ENCODE peak calls at places on chromosome 21, in ten cellular contexts. One of them, this sample, is unnamed.
A peak's percentile ranks its signal among the peaks of the same experiment; 100 is the strongest.

GRCh38 chr21:41683815-41684214 is 83.0 kb downstream of the RIPK4 start:
- DNase-seq in prostate gland: no peak
- DNase-seq in adrenal gland: no peak
- DNase-seq in heart left ventricle: no peak
- DNase-seq in Peyer's patch: no peak
- DNase-seq in ovary: no peak
- DNase-seq in IMR-90: no peak
- DNase-seq in body of pancreas: peak; percentile 46
- DNase-seq in spleen: peak; percentile 56
- DNase-seq in breast epithelium: no peak
- DNase-seq in this sample: no peak

GRCh38 chr21:17925900-17926299 is 106.7 kb upstream of the C21orf91 start:
- DNase-seq in prostate gland: no peak
- DNase-seq in adrenal gland: peak; percentile 21
- DNase-seq in heart left ventricle: no peak
- DNase-seq in Peyer's patch: no peak
- DNase-seq in ovary: no peak
- DNase-seq in IMR-90: peak; percentile 24
- DNase-seq in body of pancreas: no peak
- DNase-seq in spleen: no peak
- DNase-seq in breast epithelium: no peak
- DNase-seq in this sample: no peak

GRCh38 chr21:8989883-8990325 is 1531.5 kb upstream of the TPTE start:
- DNase-seq in prostate gland: no peak
- DNase-seq in adrenal gland: no peak
- DNase-seq in heart left ventricle: no peak
- DNase-seq in Peyer's patch: no peak
- DNase-seq in ovary: no peak
- DNase-seq in IMR-90: no peak
- DNase-seq in body of pancreas: no peak
- DNase-seq in spleen: no peak
- DNase-seq in breast epithelium: no peak
- DNase-seq in this sample: no peak

GRCh38 chr21:17454315-17455027 is 58.4 kb upstream of the CXADR start:
- DNase-seq in prostate gland: no peak
- DNase-seq in adrenal gland: peak; percentile 40
- DNase-seq in heart left ventricle: peak; percentile 56
- DNase-seq in Peyer's patch: no peak
- DNase-seq in ovary: peak; percentile 52
- DNase-seq in IMR-90: peak; percentile 92
- DNase-seq in body of pancreas: peak; percentile 70
- DNase-seq in spleen: no peak
- DNase-seq in breast epithelium: no peak
- DNase-seq in this sample: no peak

GRCh38 chr21:34093083-34093482 is 19.7 kb downstream of the MRPS6 start:
- DNase-seq in prostate gland: no peak
- DNase-seq in adrenal gland: no peak
- DNase-seq in heart left ventricle: no peak
- DNase-seq in Peyer's patch: no peak
- DNase-seq in ovary: no peak
- DNase-seq in IMR-90: no peak
- DNase-seq in body of pancreas: no peak
- DNase-seq in spleen: no peak
- DNase-seq in breast epithelium: no peak
- DNase-seq in this sample: no peak

GRCh38 chr21:36120304-36120902 is 14.5 kb upstream of the CBR3 start:
- DNase-seq in prostate gland: no peak
- DNase-seq in adrenal gland: no peak
- DNase-seq in heart left ventricle: peak; percentile 53
- DNase-seq in Peyer's patch: no peak
- DNase-seq in ovary: no peak
- DNase-seq in IMR-90: peak; percentile 8
- DNase-seq in body of pancreas: no peak
- DNase-seq in spleen: no peak
- DNase-seq in breast epithelium: no peak
- DNase-seq in this sample: no peak

GRCh38 chr21:16573581-16573980 is 843.8 kb downstream of the USP25 start:
- DNase-seq in prostate gland: no peak
- DNase-seq in adrenal gland: no peak
- DNase-seq in heart left ventricle: no peak
- DNase-seq in Peyer's patch: no peak
- DNase-seq in ovary: no peak
- DNase-seq in IMR-90: peak; percentile 76
- DNase-seq in body of pancreas: no peak
- DNase-seq in spleen: no peak
- DNase-seq in breast epithelium: no peak
- DNase-seq in this sample: no peak

GRCh38 chr21:14762309-14762708 is 216.2 kb upstream of the SAMSN1 start:
- DNase-seq in prostate gland: no peak
- DNase-seq in adrenal gland: no peak
- DNase-seq in heart left ventricle: no peak
- DNase-seq in Peyer's patch: no peak
- DNase-seq in ovary: no peak
- DNase-seq in IMR-90: no peak
- DNase-seq in body of pancreas: no peak
- DNase-seq in spleen: no peak
- DNase-seq in breast epithelium: no peak
- DNase-seq in this sample: no peak

GRCh38 chr21:45407629-45408247 is 2.8 kb downstream of the COL18A1 start:
- DNase-seq in prostate gland: no peak
- DNase-seq in adrenal gland: peak; percentile 7
- DNase-seq in heart left ventricle: no peak
- DNase-seq in Peyer's patch: no peak
- DNase-seq in ovary: peak; percentile 34
- DNase-seq in IMR-90: no peak
- DNase-seq in body of pancreas: no peak
- DNase-seq in spleen: peak; percentile 49
- DNase-seq in breast epithelium: no peak
- DNase-seq in this sample: no peak

GRCh38 chr21:14383596-14384210 is 757 bp upstream of the HSPA13 start:
- DNase-seq in prostate gland: no peak
- DNase-seq in adrenal gland: peak; percentile 15
- DNase-seq in heart left ventricle: no peak
- DNase-seq in Peyer's patch: no peak
- DNase-seq in ovary: no peak
- DNase-seq in IMR-90: peak; percentile 5
- DNase-seq in body of pancreas: no peak
- DNase-seq in spleen: no peak
- DNase-seq in breast epithelium: no peak
- DNase-seq in this sample: no peak

GRCh38 chr21:37532868-37533780 is 166.6 kb downstream of the DYRK1A start:
- DNase-seq in prostate gland: no peak
- DNase-seq in adrenal gland: peak; percentile 59
- DNase-seq in heart left ventricle: peak; percentile 50
- DNase-seq in Peyer's patch: no peak
- DNase-seq in ovary: no peak
- DNase-seq in IMR-90: peak; percentile 61
- DNase-seq in body of pancreas: no peak
- DNase-seq in spleen: no peak
- DNase-seq in breast epithelium: no peak
- DNase-seq in this sample: no peak

GRCh38 chr21:36705679-36706481 is 7.0 kb downstream of the SIM2 start:
- DNase-seq in prostate gland: no peak
- DNase-seq in adrenal gland: no peak
- DNase-seq in heart left ventricle: no peak
- DNase-seq in Peyer's patch: peak; percentile 34
- DNase-seq in ovary: no peak
- DNase-seq in IMR-90: no peak
- DNase-seq in body of pancreas: no peak
- DNase-seq in spleen: no peak
- DNase-seq in breast epithelium: no peak
- DNase-seq in this sample: no peak

GRCh38 chr21:39316729-39317128 is 3.3 kb upstream of the BRWD1 start:
- DNase-seq in prostate gland: no peak
- DNase-seq in adrenal gland: no peak
- DNase-seq in heart left ventricle: no peak
- DNase-seq in Peyer's patch: no peak
- DNase-seq in ovary: no peak
- DNase-seq in IMR-90: no peak
- DNase-seq in body of pancreas: no peak
- DNase-seq in spleen: no peak
- DNase-seq in breast epithelium: no peak
- DNase-seq in this sample: no peak

GRCh38 chr21:39319814-39320332 is 6.4 kb upstream of the BRWD1 start:
- DNase-seq in prostate gland: no peak
- DNase-seq in adrenal gland: peak; percentile 62
- DNase-seq in heart left ventricle: no peak
- DNase-seq in Peyer's patch: no peak
- DNase-seq in ovary: no peak
- DNase-seq in IMR-90: peak; percentile 33
- DNase-seq in body of pancreas: no peak
- DNase-seq in spleen: no peak
- DNase-seq in breast epithelium: no peak
- DNase-seq in this sample: no peak

GRCh38 chr21:39317134-39318090 is 4.0 kb upstream of the BRWD1 start:
- DNase-seq in prostate gland: no peak
- DNase-seq in adrenal gland: no peak
- DNase-seq in heart left ventricle: no peak
- DNase-seq in Peyer's patch: no peak
- DNase-seq in ovary: no peak
- DNase-seq in IMR-90: no peak
- DNase-seq in body of pancreas: no peak
- DNase-seq in spleen: no peak
- DNase-seq in breast epithelium: no peak
- DNase-seq in this sample: no peak

GRCh38 chr21:39319251-39319756 is 5.9 kb upstream of the BRWD1 start:
- DNase-seq in prostate gland: no peak
- DNase-seq in adrenal gland: peak; percentile 11
- DNase-seq in heart left ventricle: peak; percentile 61
- DNase-seq in Peyer's patch: no peak
- DNase-seq in ovary: no peak
- DNase-seq in IMR-90: peak; percentile 48
- DNase-seq in body of pancreas: no peak
- DNase-seq in spleen: no peak
- DNase-seq in breast epithelium: no peak
- DNase-seq in this sample: no peak

DNA sequence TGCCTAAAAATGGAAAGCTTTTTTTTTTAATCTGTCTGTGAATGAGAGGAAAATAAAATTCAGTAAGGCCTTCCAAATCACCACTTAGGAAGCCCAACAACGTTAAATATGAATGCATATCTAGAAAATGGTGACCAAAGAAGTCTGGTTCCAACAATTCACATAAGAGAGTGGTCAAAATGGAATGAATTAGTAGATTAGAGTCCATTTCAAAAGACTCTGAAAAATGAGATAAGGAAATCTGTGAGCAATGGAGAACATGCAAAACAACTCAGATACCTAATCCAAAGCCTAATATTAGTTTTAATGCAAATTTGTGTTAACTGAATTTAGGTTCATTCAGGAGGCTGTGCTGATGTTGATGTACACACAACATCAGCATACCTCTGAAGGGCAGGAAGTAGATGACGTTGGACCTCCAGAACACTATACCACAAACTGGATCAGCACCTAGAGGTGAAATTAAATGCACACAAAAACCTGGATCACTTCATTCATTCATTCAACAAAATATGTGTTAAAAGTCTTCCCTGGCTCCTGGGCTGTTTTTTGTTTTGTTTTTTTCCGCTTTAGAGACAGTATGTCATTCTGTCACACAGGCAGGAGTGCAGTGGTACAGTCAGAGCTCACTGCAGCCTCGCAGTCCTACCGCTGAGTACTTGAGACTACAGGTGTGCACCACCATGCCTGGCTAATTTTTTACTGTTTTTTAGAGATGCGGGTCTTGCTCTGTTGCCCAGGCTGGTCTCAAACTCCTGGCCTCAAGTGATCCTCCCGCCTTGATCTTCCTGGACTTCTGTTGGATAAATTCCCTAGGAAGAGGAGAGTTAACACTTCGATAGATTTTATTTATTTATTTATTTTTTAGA is 4.9 kb upstream of the BRWD1 start:
- DNase-seq in prostate gland: no peak
- DNase-seq in adrenal gland: no peak
- DNase-seq in heart left ventricle: no peak
- DNase-seq in Peyer's patch: no peak
- DNase-seq in ovary: no peak
- DNase-seq in IMR-90: no peak
- DNase-seq in body of pancreas: no peak
- DNase-seq in spleen: no peak
- DNase-seq in breast epithelium: no peak
- DNase-seq in this sample: no peak
- H3K4me3 ChIP-seq in prostate gland: no peak overlapping the region
- H3K4me3 ChIP-seq in adrenal gland: no peak overlapping the region
- H3K4me3 ChIP-seq in heart left ventricle: no peak overlapping the region
- H3K4me3 ChIP-seq in Peyer's patch: no peak overlapping the region
- H3K4me3 ChIP-seq in ovary: no peak overlapping the region
- H3K4me3 ChIP-seq in IMR-90: no peak overlapping the region
- H3K4me3 ChIP-seq in body of pancreas: no peak overlapping the region
- H3K4me3 ChIP-seq in spleen: no peak overlapping the region
- H3K4me3 ChIP-seq in breast epithelium: no peak overlapping the region
- H3K4me3 ChIP-seq in this sample: no peak overlapping the region

GRCh38 chr21:26846036-26846931 is 1.1 kb upstream of the ADAMTS1 start:
- DNase-seq in prostate gland: peak; percentile 40
- DNase-seq in adrenal gland: peak; percentile 69
- DNase-seq in heart left ventricle: peak; percentile 94
- DNase-seq in Peyer's patch: peak; percentile 76
- DNase-seq in ovary: peak; percentile 92
- DNase-seq in IMR-90: peak; percentile 82
- DNase-seq in body of pancreas: peak; percentile 61
- DNase-seq in spleen: peak; percentile 87
- DNase-seq in breast epithelium: peak; percentile 71
- DNase-seq in this sample: peak; percentile 63
- TF ChIP-seq POLR2A in prostate gland: peak; percentile 54
- TF ChIP-seq POLR2A in adrenal gland: peak; percentile 34
- TF ChIP-seq POLR2A in heart left ventricle: peak; percentile 76
- TF ChIP-seq POLR2A in Peyer's patch: no peak
- TF ChIP-seq POLR2A in ovary: peak; percentile 89
- TF ChIP-seq POLR2A in IMR-90: peak; percentile 68
- TF ChIP-seq POLR2A in body of pancreas: no peak
- TF ChIP-seq POLR2A in spleen: no peak
- TF ChIP-seq POLR2A in breast epithelium: peak; percentile 81
- TF ChIP-seq POLR2A in this sample: peak; percentile 58

DNA sequence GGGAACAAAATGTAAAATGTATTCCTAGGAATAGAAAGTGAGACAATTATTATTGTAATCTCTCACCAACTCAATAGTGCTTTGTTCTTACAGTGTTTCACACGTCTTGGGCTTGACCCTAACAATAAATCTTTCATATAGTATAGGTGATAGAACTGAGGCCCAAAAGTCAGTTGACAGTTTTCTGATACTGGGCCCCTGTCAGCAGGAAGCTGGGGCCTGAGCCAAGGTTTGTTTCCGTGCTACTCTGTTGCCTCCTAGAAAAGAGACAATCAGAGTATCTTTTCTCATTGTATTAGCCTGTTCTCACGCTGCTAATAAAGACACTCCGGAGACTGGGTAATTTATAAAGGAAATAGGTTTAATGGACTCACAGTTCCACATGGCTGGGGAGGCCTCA is 5.0 kb downstream of the RRP1B start:
- DNase-seq in prostate gland: no peak
- DNase-seq in adrenal gland: no peak
- DNase-seq in heart left ventricle: no peak
- DNase-seq in Peyer's patch: no peak
- DNase-seq in ovary: no peak
- DNase-seq in IMR-90: no peak
- DNase-seq in body of pancreas: no peak
- DNase-seq in spleen: no peak
- DNase-seq in breast epithelium: no peak
- DNase-seq in this sample: no peak
- H3K36me3 ChIP-seq in prostate gland: no peaks in the 10 kb centered on the region
- H3K36me3 ChIP-seq in adrenal gland: no peaks in the 10 kb centered on the region
- H3K36me3 ChIP-seq in heart left ventricle: peaks cover 34% of the 10 kb centered on the region
- H3K36me3 ChIP-seq in Peyer's patch: no peaks in the 10 kb centered on the region
- H3K36me3 ChIP-seq in ovary: no peaks in the 10 kb centered on the region
- H3K36me3 ChIP-seq in IMR-90: peaks cover 12% of the 10 kb centered on the region
- H3K36me3 ChIP-seq in body of pancreas: no peaks in the 10 kb centered on the region
- H3K36me3 ChIP-seq in spleen: peaks cover 10% of the 10 kb centered on the region
- H3K36me3 ChIP-seq in breast epithelium: no peaks in the 10 kb centered on the region
- H3K36me3 ChIP-seq in this sample: no peaks in the 10 kb centered on the region

GRCh38 chr21:46637952-46638746 is 2.7 kb downstream of the PRMT2 start:
- DNase-seq in prostate gland: no peak
- DNase-seq in adrenal gland: no peak
- DNase-seq in heart left ventricle: no peak
- DNase-seq in Peyer's patch: no peak
- DNase-seq in ovary: no peak
- DNase-seq in IMR-90: no peak
- DNase-seq in body of pancreas: no peak
- DNase-seq in spleen: no peak
- DNase-seq in breast epithelium: no peak
- DNase-seq in this sample: no peak
- H3K4me3 ChIP-seq in prostate gland: no peak overlapping the region
- H3K4me3 ChIP-seq in adrenal gland: peak overlapping the region; percentile 17
- H3K4me3 ChIP-seq in heart left ventricle: no peak overlapping the region
- H3K4me3 ChIP-seq in Peyer's patch: no peak overlapping the region
- H3K4me3 ChIP-seq in ovary: no peak overlapping the region
- H3K4me3 ChIP-seq in IMR-90: no peak overlapping the region
- H3K4me3 ChIP-seq in body of pancreas: no peak overlapping the region
- H3K4me3 ChIP-seq in spleen: no peak overlapping the region
- H3K4me3 ChIP-seq in breast epithelium: no peak overlapping the region
- H3K4me3 ChIP-seq in this sample: no peak overlapping the region

This sample was measured in transverse colon.